ENCODE peak calls at places on chromosomes 6 and 20, in six cellular contexts. L is mesendoderm, N is IMR-90, R is mesenchymal stem cell, D is trophoblast cell, U is neural progenitor cell. B is an unnamed sample.

GRCh38 chr20:50292324-50293243 is 102.0 kb downstream of the CEBPB start:
- DNase-seq in D (peak; percentile 50), N (peak; percentile 99), R (peak; percentile 98), L (peak; percentile 86), U (no peak), B (peak; percentile 87)

GRCh38 chr6:71349395-71349794 is 60.8 kb downstream of the OGFRL1 start:
- DNase-seq in L (peak; percentile 36), D (no peak), N (peak; percentile 62), R (peak; percentile 59), U (peak; percentile 20), B (peak; percentile 78)

GRCh38 chr6:151067684-151068596 is 171.8 kb upstream of the AKAP12 start:
- DNase-seq in L (no peak), R (peak; percentile 93), U (no peak), D (peak; percentile 78), N (peak; percentile 97), B (peak; percentile 93)

GRCh38 chr6:44650947-44651346 is 263.4 kb downstream of the CDC5L start:
- DNase-seq in N (peak; percentile 33), D (peak; percentile 64), L (peak; percentile 81), R (peak; percentile 30), U (no peak), B (no peak)

GRCh38 chr20:45077559-45077958 is 23.4 kb downstream of the KCNS1 start:
- DNase-seq in L (no peak), R (no peak), D (no peak), N (no peak), U (no peak), B (no peak)

GRCh38 chr6:166767191-166767590 is 140.1 kb upstream of the RPS6KA2 start:
- DNase-seq in R (no peak), N (no peak), L (no peak), U (no peak), D (no peak), B (no peak)

GRCh38 chr6:37516076-37516919 is 16.6 kb upstream of the CCDC167 start:
- DNase-seq in R (no peak), D (no peak), N (no peak), L (no peak), U (peak; percentile 83), B (no peak)

GRCh38 chr6:30145818-30146217 is 9.9 kb downstream of the TRIM40 start:
- DNase-seq in L (no peak), D (no peak), N (no peak), U (no peak), R (no peak), B (no peak)

GRCh38 chr6:13397359-13398080 is 69.2 kb upstream of the TBC1D7 start:
- DNase-seq in U (no peak), L (no peak), N (no peak), R (no peak), D (no peak), B (no peak)

GRCh38 chr20:57134804-57135203 is 131.6 kb downstream of the BMP7 start:
- DNase-seq in L (no peak), N (no peak), R (no peak), U (no peak), D (no peak), B (no peak)

GRCh38 chr6:130681028-130681427 is 146.2 kb upstream of the SMLR1 start:
- DNase-seq in L (no peak), R (peak; percentile 87), U (no peak), N (peak; percentile 65), D (no peak), B (peak; percentile 73)

GRCh38 chr20:18727032-18727508 is 86.5 kb upstream of the SCP2D1 start:
- DNase-seq in R (no peak), D (no peak), L (peak; percentile 42), U (no peak), N (no peak), B (no peak)

GRCh38 chr20:14507711-14508110 is 170.3 kb upstream of the FLRT3 start:
- DNase-seq in D (no peak), U (no peak), N (no peak), L (no peak), R (no peak), B (no peak)

GRCh38 chr6:3005077-3005476 is 5.4 kb downstream of the NQO2 start:
- DNase-seq in N (no peak), D (no peak), R (no peak), U (no peak), L (no peak), B (no peak)

GRCh38 chr6:68527691-68528090 is 107.4 kb upstream of the ADGRB3 start:
- DNase-seq in L (no peak), D (no peak), N (no peak), R (no peak), U (no peak), B (no peak)

GRCh38 chr6:110858562-110859214 is 15.9 kb upstream of the AMD1 start:
- DNase-seq in N (no peak), L (no peak), U (no peak), R (no peak), D (no peak), B (no peak)
- H3K9ac ChIP-seq in N (no peak overlapping the region), L (no peak overlapping the region), U (no peak overlapping the region), R (no peak overlapping the region), D (no peak overlapping the region), B (no peak overlapping the region)

GRCh38 chr6:154123567-154123966 is 84.5 kb downstream of the OPRM1 start:
- DNase-seq in L (no peak), U (no peak), N (no peak), R (no peak), D (no peak), B (no peak)

GRCh38 chr6:154123131-154123530 is 84.1 kb downstream of the OPRM1 start:
- DNase-seq in D (no peak), U (peak; percentile 18), L (no peak), N (no peak), R (no peak), B (no peak)

GRCh38 chr6:154127638-154128037 is 88.6 kb downstream of the OPRM1 start:
- DNase-seq in U (peak; percentile 65), L (peak; percentile 57), N (no peak), D (no peak), R (no peak), B (no peak)

GRCh38 chr6:154122195-154122925 is 83.3 kb downstream of the OPRM1 start:
- DNase-seq in L (no peak), U (no peak), R (no peak), N (no peak), D (no peak), B (peak; percentile 35)
- H3K4me3 ChIP-seq in L (no peak overlapping the region), U (no peak overlapping the region), R (no peak overlapping the region), N (no peak overlapping the region), D (no peak overlapping the region), B (no peak overlapping the region)

DNA sequence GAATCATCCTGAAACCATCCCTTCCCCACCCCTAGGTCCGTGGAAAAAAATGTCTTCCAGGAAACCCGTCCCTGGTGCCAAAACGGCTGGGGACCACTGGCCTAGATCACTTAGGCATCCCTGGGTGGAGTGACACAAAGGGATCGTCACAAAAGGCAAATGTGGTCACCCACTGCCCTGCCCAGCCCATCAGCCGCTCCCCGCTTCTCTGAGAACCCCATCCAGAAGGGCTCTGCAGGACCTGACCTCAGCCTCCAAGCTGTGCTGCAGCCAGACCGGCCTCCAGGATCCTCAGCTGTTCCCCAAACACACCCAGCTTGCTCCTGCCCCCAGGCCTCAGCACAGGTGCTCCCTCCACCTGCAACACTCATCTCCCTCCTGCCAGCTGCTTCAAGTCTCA is 61.6 kb downstream of the PREX1 start:
- DNase-seq in D (no peak), R (no peak), N (no peak), U (no peak), L (no peak), B (no peak)
- H3K4me1 ChIP-seq in D (no peaks in the 10 kb centered on the region), R (peaks cover 4% of the 10 kb centered on the region), N (no peaks in the 10 kb centered on the region), U (peaks cover 16% of the 10 kb centered on the region), L (peaks cover 8% of the 10 kb centered on the region), B (no peaks in the 10 kb centered on the region)

DNA sequence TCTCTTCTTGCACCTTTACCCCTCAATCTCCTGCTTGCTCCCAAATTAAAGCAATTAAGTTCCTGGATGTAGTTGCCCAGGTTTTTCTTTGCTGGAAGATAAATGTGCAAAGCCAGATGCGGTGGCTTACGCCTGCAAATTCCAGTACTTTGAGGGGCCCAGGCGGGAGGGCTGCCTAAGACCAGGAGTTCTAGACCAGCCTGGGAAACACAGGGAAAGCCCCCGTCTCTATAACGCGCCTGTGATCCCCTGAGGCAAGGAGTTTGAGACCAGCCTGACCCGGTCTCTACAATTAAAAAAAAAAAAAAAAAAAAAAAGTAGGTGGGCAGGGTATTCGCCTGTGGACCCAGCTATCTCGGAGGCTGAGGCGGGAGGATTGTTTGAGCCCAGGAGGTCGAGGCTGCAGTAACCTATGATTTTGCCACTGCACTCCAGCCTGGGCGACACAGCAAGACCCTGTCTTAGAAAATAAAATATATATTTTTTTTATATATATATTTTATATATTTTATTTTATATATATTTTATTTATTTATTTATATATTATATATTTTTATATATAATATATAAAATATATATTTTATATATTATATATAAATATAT is 461 bp upstream of the DCDC2 start:
- DNase-seq in U (peak; percentile 22), L (no peak), N (no peak), R (no peak), D (no peak), B (no peak)
- H3K9ac ChIP-seq in U (no peak overlapping the region), L (no peak overlapping the region), N (no peak overlapping the region), R (no peak overlapping the region), D (no peak overlapping the region), B (no peak overlapping the region)

GRCh38 chr6:133632206-133632605 is 256.7 kb upstream of the TCF21 start:
- DNase-seq in D (no peak), R (peak; percentile 77), L (peak; percentile 79), U (no peak), N (peak; percentile 71), B (peak; percentile 70)
- H3K4me3 ChIP-seq in D (no peak overlapping the region), R (no peak overlapping the region), L (no peak overlapping the region), U (no peak overlapping the region), N (no peak overlapping the region), B (peak overlapping the region; percentile 18)

GRCh38 chr20:5949943-5950270 is 426 bp downstream of the TRMT6 start:
- DNase-seq in R (no peak), U (no peak), L (no peak), D (no peak), N (no peak), B (peak; percentile 29)
- H3K4me1 ChIP-seq in R (no peaks in the 10 kb centered on the region), U (peaks cover 9% of the 10 kb centered on the region), L (peaks cover 3% of the 10 kb centered on the region), D (no peaks in the 10 kb centered on the region), N (no peaks in the 10 kb centered on the region), B (peaks cover 18% of the 10 kb centered on the region)

GRCh38 chr20:53570446-53571276 is 23.0 kb downstream of the ZNF217 start:
- DNase-seq in U (no peak), D (no peak), N (no peak), R (no peak), L (no peak), B (no peak)

GRCh38 chr20:53569005-53569404 is 24.6 kb downstream of the ZNF217 start:
- DNase-seq in D (no peak), U (no peak), R (no peak), N (no peak), L (no peak), B (no peak)

GRCh38 chr20:53574259-53574789 is 19.3 kb downstream of the ZNF217 start:
- DNase-seq in D (no peak), N (no peak), U (no peak), R (no peak), L (no peak), B (no peak)

GRCh38 chr20:53569606-53570307 is 23.9 kb downstream of the ZNF217 start:
- DNase-seq in D (no peak), L (no peak), N (no peak), U (no peak), R (no peak), B (no peak)

GRCh38 chr20:53571555-53572286 is 21.9 kb downstream of the ZNF217 start:
- DNase-seq in U (no peak), D (no peak), L (no peak), R (no peak), N (no peak), B (no peak)
- H3K9ac ChIP-seq in U (no peak overlapping the region), D (no peak overlapping the region), L (no peak overlapping the region), R (peak overlapping the region; percentile 13), N (no peak overlapping the region), B (no peak overlapping the region)